ENCODE peak calls at places on chromosomes 2 and 18, in seven cellular contexts. One of them, this sample, is unnamed.

GRCh38 chr2:31269087-31269486 is 35.1 kb downstream of the EHD3 start:
- DNase-seq in tibial artery: no peak
- DNase-seq in HCT116: no peak
- DNase-seq in sigmoid colon: no peak
- DNase-seq in left lung: no peak
- DNase-seq in hepatocyte: no peak
- DNase-seq in kidney: no peak
- DNase-seq in this sample: no peak

GRCh38 chr2:120589782-120590608 is 145.7 kb upstream of the GLI2 start:
- DNase-seq in kidney: peak
- DNase-seq in left lung: peak
- DNase-seq in HCT116: no peak
- DNase-seq in sigmoid colon: no peak
- DNase-seq in tibial artery: no peak
- DNase-seq in hepatocyte: peak
- DNase-seq in this sample: peak

GRCh38 chr2:58900664-58901063 is 659.5 kb upstream of the FANCL start:
- DNase-seq in tibial artery: no peak
- DNase-seq in hepatocyte: no peak
- DNase-seq in left lung: no peak
- DNase-seq in sigmoid colon: no peak
- DNase-seq in kidney: no peak
- DNase-seq in HCT116: no peak
- DNase-seq in this sample: no peak

GRCh38 chr18:33987206-33987605 is 237.5 kb downstream of the NOL4 start:
- DNase-seq in kidney: no peak
- DNase-seq in sigmoid colon: no peak
- DNase-seq in hepatocyte: no peak
- DNase-seq in tibial artery: no peak
- DNase-seq in left lung: no peak
- DNase-seq in HCT116: no peak
- DNase-seq in this sample: no peak

GRCh38 chr2:206482633-206483032 is 39.3 kb downstream of the ADAM23 start:
- DNase-seq in HCT116: no peak
- DNase-seq in kidney: no peak
- DNase-seq in tibial artery: no peak
- DNase-seq in hepatocyte: no peak
- DNase-seq in left lung: no peak
- DNase-seq in sigmoid colon: no peak
- DNase-seq in this sample: no peak

GRCh38 chr2:16653799-16654198 is 11.8 kb downstream of the CYRIA start:
- DNase-seq in left lung: no peak
- DNase-seq in tibial artery: peak
- DNase-seq in sigmoid colon: no peak
- DNase-seq in kidney: no peak
- DNase-seq in HCT116: no peak
- DNase-seq in hepatocyte: no peak
- DNase-seq in this sample: no peak

GRCh38 chr2:239398536-239398935 is 2.3 kb downstream of the HDAC4 start:
- DNase-seq in kidney: no peak
- DNase-seq in left lung: no peak
- DNase-seq in tibial artery: no peak
- DNase-seq in HCT116: no peak
- DNase-seq in hepatocyte: no peak
- DNase-seq in sigmoid colon: peak
- DNase-seq in this sample: no peak

GRCh38 chr2:120788349-120788700 is 52.7 kb downstream of the GLI2 start:
- DNase-seq in sigmoid colon: no peak
- DNase-seq in tibial artery: no peak
- DNase-seq in hepatocyte: no peak
- DNase-seq in kidney: no peak
- DNase-seq in left lung: no peak
- DNase-seq in HCT116: no peak
- DNase-seq in this sample: no peak

GRCh38 chr2:215831296-215831913 is 181.9 kb downstream of the MREG start:
- DNase-seq in HCT116: no peak
- DNase-seq in tibial artery: no peak
- DNase-seq in sigmoid colon: no peak
- DNase-seq in left lung: no peak
- DNase-seq in hepatocyte: peak
- DNase-seq in kidney: no peak
- DNase-seq in this sample: no peak

GRCh38 chr2:154681741-154682140 is 16.8 kb upstream of the KCNJ3 start:
- DNase-seq in sigmoid colon: no peak
- DNase-seq in hepatocyte: no peak
- DNase-seq in left lung: no peak
- DNase-seq in HCT116: no peak
- DNase-seq in kidney: no peak
- DNase-seq in tibial artery: no peak
- DNase-seq in this sample: no peak

GRCh38 chr2:72984172-72984671 is 66.9 kb downstream of the EMX1 start:
- DNase-seq in sigmoid colon: no peak
- DNase-seq in HCT116: no peak
- DNase-seq in tibial artery: no peak
- DNase-seq in left lung: no peak
- DNase-seq in hepatocyte: no peak
- DNase-seq in kidney: peak
- DNase-seq in this sample: no peak

GRCh38 chr2:2362181-2362580 is 31.1 kb upstream of the MYT1L start:
- DNase-seq in kidney: no peak
- DNase-seq in HCT116: no peak
- DNase-seq in tibial artery: no peak
- DNase-seq in left lung: no peak
- DNase-seq in hepatocyte: no peak
- DNase-seq in sigmoid colon: no peak
- DNase-seq in this sample: no peak

GRCh38 chr2:10447300-10448207 is 573 bp downstream of the ODC1 start:
- DNase-seq in HCT116: no peak
- DNase-seq in sigmoid colon: no peak
- DNase-seq in tibial artery: peak
- DNase-seq in kidney: no peak
- DNase-seq in hepatocyte: peak
- DNase-seq in left lung: no peak
- DNase-seq in this sample: no peak
- TF ChIP-seq CTCF in HCT116: peak
- TF ChIP-seq CTCF in sigmoid colon: no peak
- TF ChIP-seq CTCF in tibial artery: no peak
- TF ChIP-seq CTCF in kidney: no peak
- TF ChIP-seq CTCF in hepatocyte: no peak
- TF ChIP-seq CTCF in left lung: no peak
- TF ChIP-seq CTCF in this sample: no peak

GRCh38 chr2:98734823-98735260 is 3.9 kb upstream of the MGAT4A start:
- DNase-seq in sigmoid colon: no peak
- DNase-seq in kidney: no peak
- DNase-seq in tibial artery: no peak
- DNase-seq in left lung: no peak
- DNase-seq in hepatocyte: no peak
- DNase-seq in HCT116: no peak
- DNase-seq in this sample: no peak
- H3K27ac ChIP-seq in sigmoid colon: peak
- H3K27ac ChIP-seq in kidney: no peak
- H3K27ac ChIP-seq in tibial artery: no peak
- H3K27ac ChIP-seq in left lung: peak
- H3K27ac ChIP-seq in hepatocyte: peak
- H3K27ac ChIP-seq in HCT116: no peak
- H3K27ac ChIP-seq in this sample: no peak

GRCh38 chr18:76448262-76449109 is 46.6 kb downstream of the ZNF516 start:
- DNase-seq in HCT116: no peak
- DNase-seq in tibial artery: no peak
- DNase-seq in left lung: no peak
- DNase-seq in hepatocyte: no peak
- DNase-seq in sigmoid colon: peak
- DNase-seq in kidney: no peak
- DNase-seq in this sample: no peak
- TF ChIP-seq CTCF in HCT116: no peak
- TF ChIP-seq CTCF in tibial artery: no peak
- TF ChIP-seq CTCF in left lung: no peak
- TF ChIP-seq CTCF in hepatocyte: no peak
- TF ChIP-seq CTCF in sigmoid colon: no peak
- TF ChIP-seq CTCF in kidney: no peak
- TF ChIP-seq CTCF in this sample: no peak

DNA sequence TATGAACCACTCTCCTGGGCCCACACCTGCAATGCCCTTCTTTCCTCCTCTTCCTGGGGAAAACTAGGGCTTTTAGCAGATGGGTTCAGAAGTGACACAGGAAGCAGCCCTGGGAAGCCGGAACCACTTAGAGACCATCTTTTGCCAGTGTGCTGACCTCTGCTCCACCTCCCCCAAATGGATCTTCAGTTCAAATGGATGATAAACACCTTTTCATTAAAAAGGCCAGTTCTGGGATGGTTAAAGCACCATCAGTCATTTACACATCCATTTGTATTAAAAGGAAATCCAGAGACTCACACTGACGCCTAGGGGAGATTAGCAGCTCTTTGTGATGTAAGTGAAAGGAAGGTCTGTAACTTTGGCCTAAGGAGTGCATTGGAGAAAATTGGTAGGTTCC is 47.5 kb downstream of the ACTR2 start:
- DNase-seq in sigmoid colon: no peak
- DNase-seq in HCT116: no peak
- DNase-seq in hepatocyte: no peak
- DNase-seq in left lung: no peak
- DNase-seq in tibial artery: no peak
- DNase-seq in kidney: no peak
- DNase-seq in this sample: no peak
- H3K27ac ChIP-seq in sigmoid colon: no peak
- H3K27ac ChIP-seq in HCT116: no peak
- H3K27ac ChIP-seq in hepatocyte: no peak
- H3K27ac ChIP-seq in left lung: no peak
- H3K27ac ChIP-seq in tibial artery: no peak
- H3K27ac ChIP-seq in kidney: no peak
- H3K27ac ChIP-seq in this sample: no peak

GRCh38 chr2:201116115-201116958 is at the start of gene CFLAR:
- DNase-seq in kidney: peak
- DNase-seq in hepatocyte: peak
- DNase-seq in tibial artery: peak
- DNase-seq in HCT116: peak
- DNase-seq in left lung: peak
- DNase-seq in sigmoid colon: peak
- DNase-seq in this sample: peak

GRCh38 chr2:201120500-201120899 is 4.5 kb downstream of the CFLAR start:
- DNase-seq in tibial artery: no peak
- DNase-seq in left lung: no peak
- DNase-seq in hepatocyte: no peak
- DNase-seq in kidney: no peak
- DNase-seq in HCT116: no peak
- DNase-seq in sigmoid colon: no peak
- DNase-seq in this sample: no peak

GRCh38 chr2:201116959-201117734 is 1.2 kb downstream of the CFLAR start:
- DNase-seq in left lung: peak
- DNase-seq in hepatocyte: peak
- DNase-seq in HCT116: peak
- DNase-seq in sigmoid colon: peak
- DNase-seq in tibial artery: peak
- DNase-seq in kidney: no peak
- DNase-seq in this sample: peak

GRCh38 chr2:201118957-201119848 is 3.2 kb downstream of the CFLAR start:
- DNase-seq in hepatocyte: peak
- DNase-seq in left lung: no peak
- DNase-seq in kidney: no peak
- DNase-seq in sigmoid colon: no peak
- DNase-seq in tibial artery: no peak
- DNase-seq in HCT116: peak
- DNase-seq in this sample: no peak

DNA sequence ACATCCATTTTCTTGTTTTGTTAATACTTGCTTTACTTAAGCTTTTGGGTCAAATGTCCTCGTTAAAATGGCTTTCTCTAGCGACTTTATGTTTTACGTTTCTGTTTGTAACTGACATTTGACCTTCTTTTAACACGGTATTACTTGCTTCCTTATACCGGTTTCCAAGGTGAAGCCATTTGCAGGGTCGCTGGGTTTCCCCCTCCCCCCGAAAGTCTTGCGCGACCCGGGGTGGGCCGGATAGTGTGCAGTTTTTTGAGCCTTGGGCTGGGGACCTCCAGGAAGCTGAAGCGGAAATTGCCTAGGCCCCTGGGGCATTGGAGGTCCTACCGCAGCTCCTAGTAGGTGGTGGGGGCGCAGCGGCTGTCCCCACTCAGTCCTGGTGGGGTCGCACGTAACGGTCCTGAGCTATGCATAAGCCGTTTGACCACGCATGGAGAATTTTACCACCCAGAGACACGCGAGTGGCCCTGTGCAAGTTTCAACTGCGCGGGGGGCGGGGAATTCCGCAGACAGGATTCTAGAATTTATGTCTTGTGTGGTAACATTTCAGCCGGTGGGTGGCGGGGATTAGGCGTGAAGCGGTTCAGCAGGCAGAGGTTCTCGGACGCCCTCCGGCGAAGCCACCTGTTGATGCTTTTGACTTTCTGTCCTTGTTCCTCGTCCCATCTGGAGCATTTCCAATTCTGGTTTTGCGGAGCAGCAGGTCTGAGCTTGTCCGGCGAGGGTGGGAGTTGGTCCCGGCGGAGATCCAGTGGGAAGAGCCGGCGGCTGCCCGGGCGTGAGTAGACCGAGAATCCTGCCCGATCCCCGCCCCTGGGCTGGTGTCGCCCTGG is 2.4 kb downstream of the CFLAR start:
- DNase-seq in kidney: peak
- DNase-seq in sigmoid colon: peak
- DNase-seq in left lung: peak
- DNase-seq in tibial artery: peak
- DNase-seq in HCT116: peak
- DNase-seq in hepatocyte: peak
- DNase-seq in this sample: peak
- TF ChIP-seq CTCF in kidney: peak
- TF ChIP-seq CTCF in sigmoid colon: peak
- TF ChIP-seq CTCF in left lung: peak
- TF ChIP-seq CTCF in tibial artery: peak
- TF ChIP-seq CTCF in HCT116: peak
- TF ChIP-seq CTCF in hepatocyte: peak
- TF ChIP-seq CTCF in this sample: peak

GRCh38 chr2:231667497-231667896 is 40.8 kb upstream of the PTMA start:
- DNase-seq in left lung: no peak
- DNase-seq in HCT116: no peak
- DNase-seq in hepatocyte: no peak
- DNase-seq in kidney: no peak
- DNase-seq in tibial artery: no peak
- DNase-seq in sigmoid colon: no peak
- DNase-seq in this sample: no peak
- H3K27ac ChIP-seq in left lung: peak
- H3K27ac ChIP-seq in HCT116: peak
- H3K27ac ChIP-seq in hepatocyte: peak
- H3K27ac ChIP-seq in kidney: peak
- H3K27ac ChIP-seq in tibial artery: peak
- H3K27ac ChIP-seq in sigmoid colon: peak
- H3K27ac ChIP-seq in this sample: peak